ENCODE peak calls at places on chromosomes 11 and 22, in four cellular contexts. One of them, this sample, is unnamed.

GRCh38 chr11:86990520-86990919 is 35.3 kb upstream of the FZD4 start:
- DNase-seq in AG09319: peak
- DNase-seq in neural crest cell: no peak
- DNase-seq in ovary: no peak
- DNase-seq in this sample: no peak

GRCh38 chr11:65150513-65151271 is 16.4 kb upstream of the SYVN1 start:
- DNase-seq in AG09319: no peak
- DNase-seq in neural crest cell: no peak
- DNase-seq in ovary: peak
- DNase-seq in this sample: peak

GRCh38 chr11:33651555-33651954 is 49.1 kb downstream of the C11orf91 start:
- DNase-seq in neural crest cell: no peak
- DNase-seq in AG09319: no peak
- DNase-seq in ovary: no peak
- DNase-seq in this sample: no peak

GRCh38 chr11:94658386-94658785 is 91.2 kb downstream of the PIWIL4 start:
- DNase-seq in neural crest cell: no peak
- DNase-seq in ovary: no peak
- DNase-seq in AG09319: no peak
- DNase-seq in this sample: no peak

GRCh38 chr11:80899381-80899780 is 1458.6 kb upstream of the TENM4 start:
- DNase-seq in neural crest cell: no peak
- DNase-seq in ovary: no peak
- DNase-seq in AG09319: no peak
- DNase-seq in this sample: no peak

GRCh38 chr11:74000307-74000630 is 8.6 kb downstream of the UCP3 start:
- DNase-seq in ovary: no peak
- DNase-seq in neural crest cell: no peak
- DNase-seq in AG09319: no peak
- DNase-seq in this sample: no peak

GRCh38 chr22:30553971-30554370 is 7.4 kb upstream of the SEC14L6 start:
- DNase-seq in neural crest cell: no peak
- DNase-seq in ovary: no peak
- DNase-seq in AG09319: no peak
- DNase-seq in this sample: no peak

GRCh38 chr11:64016512-64016911 is 19.2 kb upstream of the FLRT1 start:
- DNase-seq in neural crest cell: no peak
- DNase-seq in AG09319: no peak
- DNase-seq in ovary: no peak
- DNase-seq in this sample: no peak

GRCh38 chr22:29394931-29395581 is 6.7 kb upstream of the AP1B1 start:
- DNase-seq in AG09319: peak
- DNase-seq in neural crest cell: peak
- DNase-seq in ovary: peak
- DNase-seq in this sample: peak

GRCh38 chr11:106242723-106243405 is 165.4 kb downstream of the AASDHPPT start:
- DNase-seq in ovary: no peak
- DNase-seq in neural crest cell: no peak
- DNase-seq in AG09319: no peak
- DNase-seq in this sample: no peak

GRCh38 chr22:25199726-25200520 is at the start of gene CRYBB3:
- DNase-seq in AG09319: no peak
- DNase-seq in neural crest cell: no peak
- DNase-seq in ovary: no peak
- DNase-seq in this sample: peak

GRCh38 chr11:10664005-10664404 is 29.6 kb downstream of the IRAG1 start:
- DNase-seq in ovary: no peak
- DNase-seq in AG09319: no peak
- DNase-seq in neural crest cell: no peak
- DNase-seq in this sample: no peak

GRCh38 chr11:129852125-129852740 is 36.6 kb downstream of the TMEM45B start:
- DNase-seq in ovary: no peak
- DNase-seq in AG09319: no peak
- DNase-seq in neural crest cell: no peak
- DNase-seq in this sample: no peak

GRCh38 chr11:3905080-3905953 is 49.9 kb downstream of the STIM1 start:
- DNase-seq in AG09319: peak
- DNase-seq in neural crest cell: no peak
- DNase-seq in ovary: no peak
- DNase-seq in this sample: no peak

GRCh38 chr11:132519226-132519860 is 1013.0 kb downstream of the OPCML start:
- DNase-seq in AG09319: no peak
- DNase-seq in ovary: no peak
- DNase-seq in neural crest cell: no peak
- DNase-seq in this sample: no peak

GRCh38 chr11:11450744-11451362 is 97.8 kb upstream of the CSNK2A3 start:
- DNase-seq in ovary: no peak
- DNase-seq in neural crest cell: no peak
- DNase-seq in AG09319: no peak
- DNase-seq in this sample: no peak

GRCh38 chr11:64092119-64092760 is 56.5 kb downstream of the FLRT1 start:
- DNase-seq in ovary: no peak
- DNase-seq in neural crest cell: no peak
- DNase-seq in AG09319: no peak
- DNase-seq in this sample: peak

GRCh38 chr11:43579171-43579918 is 101.2 kb upstream of the HSD17B12 start:
- DNase-seq in AG09319: no peak
- DNase-seq in neural crest cell: no peak
- DNase-seq in ovary: no peak
- DNase-seq in this sample: no peak
- TF ChIP-seq CTCF in AG09319: peak
- TF ChIP-seq CTCF in neural crest cell: peak
- TF ChIP-seq CTCF in ovary: no peak
- TF ChIP-seq CTCF in this sample: no peak

GRCh38 chr11:116513894-116514293 is 258.9 kb downstream of the BUD13 start:
- DNase-seq in neural crest cell: peak
- DNase-seq in ovary: no peak
- DNase-seq in AG09319: no peak
- DNase-seq in this sample: no peak
- TF ChIP-seq CTCF in neural crest cell: peak
- TF ChIP-seq CTCF in ovary: no peak
- TF ChIP-seq CTCF in AG09319: peak
- TF ChIP-seq CTCF in this sample: peak

DNA sequence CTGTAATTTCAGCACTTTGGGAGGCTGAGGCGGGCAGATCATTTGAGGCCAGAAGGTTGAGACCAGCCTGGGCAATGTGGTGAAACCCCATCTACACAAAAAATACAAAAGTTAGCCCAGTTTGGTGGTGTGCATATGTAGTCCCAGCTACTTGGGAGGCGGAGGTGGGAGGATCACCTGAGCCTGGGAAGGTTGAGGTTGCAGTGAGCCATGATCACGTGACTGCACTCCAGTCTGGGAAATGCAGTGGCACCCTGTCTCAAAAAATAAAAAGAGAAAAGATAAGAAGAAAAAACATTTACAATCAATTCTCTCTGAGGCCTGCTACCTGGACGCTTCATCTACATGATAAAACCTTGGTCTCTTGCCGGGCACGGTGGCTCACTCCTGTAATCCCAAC is 7.2 kb upstream of the CBL start:
- DNase-seq in ovary: no peak
- DNase-seq in AG09319: no peak
- DNase-seq in neural crest cell: no peak
- DNase-seq in this sample: peak
- TF ChIP-seq CTCF in ovary: no peak
- TF ChIP-seq CTCF in AG09319: no peak
- TF ChIP-seq CTCF in neural crest cell: no peak
- TF ChIP-seq CTCF in this sample: no peak

DNA sequence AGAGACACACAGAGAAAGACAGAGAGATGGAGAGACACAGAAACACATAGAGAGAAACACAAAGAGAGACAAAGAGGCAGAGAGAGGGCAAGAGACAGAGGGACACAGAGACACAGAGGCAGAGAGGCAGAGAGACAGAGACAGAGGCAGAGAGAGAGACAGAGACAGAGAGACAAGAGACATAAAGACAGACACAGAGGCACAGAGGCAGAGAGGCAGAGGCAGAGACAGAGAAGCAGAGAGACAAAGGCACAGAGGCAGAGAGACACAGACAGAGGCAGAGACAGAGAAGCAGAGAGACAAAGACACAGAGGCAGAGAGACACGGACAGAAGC is 6.3 kb downstream of the TNNI2 start:
- DNase-seq in neural crest cell: no peak
- DNase-seq in ovary: no peak
- DNase-seq in AG09319: no peak
- DNase-seq in this sample: no peak
- TF ChIP-seq CTCF in neural crest cell: no peak
- TF ChIP-seq CTCF in ovary: no peak
- TF ChIP-seq CTCF in AG09319: no peak
- TF ChIP-seq CTCF in this sample: no peak

GRCh38 chr11:48093795-48094642 is 113.7 kb downstream of the PTPRJ start:
- DNase-seq in AG09319: no peak
- DNase-seq in ovary: no peak
- DNase-seq in neural crest cell: no peak
- DNase-seq in this sample: no peak

GRCh38 chr11:48095779-48096470 is 115.6 kb downstream of the PTPRJ start:
- DNase-seq in AG09319: no peak
- DNase-seq in ovary: peak
- DNase-seq in neural crest cell: no peak
- DNase-seq in this sample: no peak

GRCh38 chr11:48098024-48098423 is 117.7 kb downstream of the PTPRJ start:
- DNase-seq in AG09319: no peak
- DNase-seq in ovary: no peak
- DNase-seq in neural crest cell: no peak
- DNase-seq in this sample: no peak

GRCh38 chr11:48094643-48095339 is 114.4 kb downstream of the PTPRJ start:
- DNase-seq in AG09319: no peak
- DNase-seq in ovary: no peak
- DNase-seq in neural crest cell: no peak
- DNase-seq in this sample: no peak

GRCh38 chr11:48096588-48097525 is 116.5 kb downstream of the PTPRJ start:
- DNase-seq in neural crest cell: no peak
- DNase-seq in AG09319: no peak
- DNase-seq in ovary: no peak
- DNase-seq in this sample: no peak
- TF ChIP-seq CTCF in neural crest cell: no peak
- TF ChIP-seq CTCF in AG09319: no peak
- TF ChIP-seq CTCF in ovary: no peak
- TF ChIP-seq CTCF in this sample: no peak

DNA sequence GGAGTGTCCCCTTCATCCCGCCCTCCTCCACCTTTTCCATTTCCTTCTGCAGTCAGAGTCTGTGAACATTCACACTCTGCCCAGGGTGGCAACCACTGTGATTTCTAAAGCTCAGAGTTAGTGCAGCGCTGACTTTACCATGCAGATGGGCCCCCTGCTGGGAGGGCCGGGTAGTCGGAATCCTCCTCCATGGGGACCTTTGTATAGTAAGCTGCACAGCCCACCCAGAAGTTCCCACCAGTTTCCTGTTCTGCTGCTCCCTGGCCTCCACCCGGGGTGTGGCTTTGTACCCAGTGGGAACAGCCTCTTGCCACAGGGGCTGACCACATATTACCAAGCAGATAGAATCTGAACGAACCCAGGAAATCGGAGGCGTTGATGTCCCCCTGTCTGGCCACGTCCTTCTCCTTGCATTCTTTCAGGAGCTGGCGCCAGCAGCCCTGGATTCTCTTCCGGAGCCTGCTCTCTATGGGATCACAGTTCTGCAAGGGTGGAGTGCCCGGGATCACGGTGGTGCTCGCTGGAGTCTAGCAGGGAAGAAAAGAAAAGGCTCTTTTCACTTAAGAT is 125.3 kb downstream of the MPPED1 start:
- DNase-seq in AG09319: no peak
- DNase-seq in neural crest cell: no peak
- DNase-seq in ovary: no peak
- DNase-seq in this sample: peak
- TF ChIP-seq CTCF in AG09319: no peak
- TF ChIP-seq CTCF in neural crest cell: peak
- TF ChIP-seq CTCF in ovary: no peak
- TF ChIP-seq CTCF in this sample: no peak

GRCh38 chr11:57764972-57765371 is 3.4 kb downstream of the CTNND1 start:
- DNase-seq in neural crest cell: no peak
- DNase-seq in ovary: no peak
- DNase-seq in AG09319: no peak
- DNase-seq in this sample: no peak

GRCh38 chr11:57761301-57762234 is at the start of gene CTNND1:
- DNase-seq in AG09319: peak
- DNase-seq in neural crest cell: peak
- DNase-seq in ovary: peak
- DNase-seq in this sample: peak

GRCh38 chr11:57764527-57764926 is 2.9 kb downstream of the CTNND1 start:
- DNase-seq in AG09319: no peak
- DNase-seq in ovary: no peak
- DNase-seq in neural crest cell: no peak
- DNase-seq in this sample: no peak

GRCh38 chr11:57762235-57762866 is 749 bp downstream of the CTNND1 start:
- DNase-seq in AG09319: no peak
- DNase-seq in neural crest cell: no peak
- DNase-seq in ovary: no peak
- DNase-seq in this sample: no peak

DNA sequence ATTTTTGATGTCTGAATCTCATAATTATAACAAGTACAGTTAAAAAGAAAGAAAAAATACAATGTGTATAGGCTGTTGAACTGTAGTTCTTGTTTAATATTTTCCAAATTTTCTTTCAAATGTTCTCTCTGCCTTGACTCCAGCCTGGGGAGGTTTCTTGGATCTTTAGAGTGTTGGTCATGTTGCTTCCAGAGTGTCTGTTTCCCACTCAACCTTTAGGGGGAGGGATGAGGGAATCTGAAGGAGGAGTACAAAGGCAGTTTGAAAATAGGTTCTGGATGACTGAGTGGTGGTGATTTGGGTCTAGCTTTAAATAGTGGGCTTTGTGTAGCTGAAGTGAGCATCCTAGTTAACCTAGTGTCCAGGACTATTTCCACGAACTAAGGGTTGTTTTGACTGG is 2.0 kb downstream of the CTNND1 start:
- DNase-seq in ovary: no peak
- DNase-seq in AG09319: no peak
- DNase-seq in neural crest cell: no peak
- DNase-seq in this sample: no peak
- TF ChIP-seq CTCF in ovary: no peak
- TF ChIP-seq CTCF in AG09319: peak
- TF ChIP-seq CTCF in neural crest cell: peak
- TF ChIP-seq CTCF in this sample: peak

GRCh38 chr11:76013526-76013925 is 192.8 kb downstream of the WNT11 start:
- DNase-seq in AG09319: no peak
- DNase-seq in neural crest cell: no peak
- DNase-seq in ovary: no peak
- DNase-seq in this sample: no peak
- TF ChIP-seq CTCF in AG09319: no peak
- TF ChIP-seq CTCF in neural crest cell: no peak
- TF ChIP-seq CTCF in ovary: no peak
- TF ChIP-seq CTCF in this sample: no peak